ENCODE peak calls at places on chromosomes 1 and 21, in eight cellular contexts. X is tibial artery; W is stimulated activated CD8-positive, alpha-beta memory T cell treated with anti-CD3 and anti-CD28 coated beads, Interleukin-7, amount 100 ng/mL, for 1 hour; E is activated CD4-positive, alpha-beta T cell treated with anti-CD3 and anti-CD28 coated beads, Interleukin-2, amount 10 ng/mL, durations not matched to agents 7 days and 5 days; R is LoVo; V is left ventricle myocardium inferior; D is RPMI7951; M is hepatic stellate cell. Z is an unnamed sample.

GRCh38 chr1:222357252-222357651 is 190.7 kb downstream of the HHIPL2 start:
- DNase-seq in X (no peak), D (no peak), V (no peak), W (no peak), M (no peak), R (no peak), E (no peak), Z (no peak)

GRCh38 chr1:66940968-66941367 is 16.2 kb downstream of the MIER1 start:
- DNase-seq in R (no peak), W (no peak), M (no peak), V (no peak), D (no peak), E (no peak), X (no peak), Z (no peak)

GRCh38 chr1:226674892-226675719 is 64.0 kb downstream of the ITPKB start:
- DNase-seq in X (peak; percentile 76), D (no peak), R (no peak), M (no peak), E (peak; percentile 90), V (peak; percentile 49), W (peak; percentile 61), Z (no peak)

GRCh38 chr1:172146149-172146850 is 274.2 kb upstream of the C1orf105 start:
- DNase-seq in M (no peak), X (no peak), W (no peak), D (no peak), V (no peak), E (no peak), R (no peak), Z (no peak)

GRCh38 chr1:3742439-3743298 is 9.6 kb upstream of the CCDC27 start:
- DNase-seq in D (no peak), V (no peak), E (no peak), W (no peak), M (no peak), R (no peak), X (no peak), Z (no peak)

GRCh38 chr1:41504126-41505035 is 19.9 kb upstream of the EDN2 start:
- DNase-seq in X (no peak), R (peak; percentile 39), M (no peak), E (no peak), D (peak; percentile 49), V (no peak), W (no peak), Z (no peak)

GRCh38 chr1:228156518-228156875 is 6.8 kb downstream of the GJC2 start:
- DNase-seq in R (no peak), D (no peak), E (no peak), W (no peak), V (peak; percentile 9), X (peak; percentile 58), M (no peak), Z (no peak)

GRCh38 chr1:221487781-221488520 is 253.9 kb downstream of the DUSP10 start:
- DNase-seq in E (no peak), R (no peak), D (peak; percentile 83), V (no peak), M (peak; percentile 38), W (no peak), X (no peak), Z (no peak)

GRCh38 chr1:70083519-70083918 is 121.9 kb downstream of the LRRC40 start:
- DNase-seq in X (no peak), M (no peak), W (no peak), V (no peak), E (no peak), D (no peak), R (no peak), Z (no peak)

GRCh38 chr1:43861337-43861736 is 72.3 kb upstream of the ARTN start:
- DNase-seq in X (no peak), M (no peak), R (no peak), E (no peak), W (no peak), V (no peak), D (no peak), Z (no peak)

GRCh38 chr1:109530457-109531204 is 9.0 kb upstream of the GPR61 start:
- DNase-seq in V (no peak), R (no peak), E (no peak), X (no peak), D (no peak), M (no peak), W (no peak), Z (no peak)

GRCh38 chr1:154936416-154937050 is at the start of gene PMVK:
- DNase-seq in R (peak; percentile 93), W (peak; percentile 89), V (peak; percentile 95), X (peak; percentile 97), M (peak; percentile 98), E (peak; percentile 97), D (peak; percentile 93), Z (peak; percentile 87)

GRCh38 chr1:41612953-41613352 is 128.5 kb upstream of the EDN2 start:
- DNase-seq in V (no peak), E (no peak), M (no peak), D (no peak), W (no peak), R (no peak), X (peak; percentile 69), Z (no peak)

GRCh38 chr1:201013991-201014815 is 9.3 kb downstream of the KIF21B start:
- DNase-seq in W (no peak), E (no peak), R (no peak), M (no peak), D (no peak), X (no peak), V (no peak), Z (no peak)

GRCh38 chr1:55316494-55316893 is 101.3 kb upstream of the USP24 start:
- DNase-seq in X (no peak), M (no peak), W (no peak), D (no peak), R (no peak), V (no peak), E (no peak), Z (no peak)

GRCh38 chr1:52636701-52637695 is 4.0 kb downstream of the SHISAL2A start:
- DNase-seq in X (no peak), R (no peak), W (peak; percentile 47), M (no peak), V (no peak), E (peak; percentile 82), D (peak; percentile 4), Z (no peak)

GRCh38 chr1:215958836-215959235 is 391.7 kb downstream of the KCTD3 start:
- DNase-seq in W (no peak), E (no peak), D (no peak), R (no peak), V (no peak), X (no peak), M (no peak), Z (no peak)

GRCh38 chr21:31873275-31873695 is 465 bp downstream of the HUNK start:
- DNase-seq in D (no peak), X (no peak), V (no peak), R (no peak), M (no peak), E (no peak), W (no peak), Z (no peak)

GRCh38 chr1:4165901-4166300 is 265.8 kb upstream of the C1orf174 start:
- DNase-seq in E (no peak), R (no peak), X (no peak), D (no peak), M (no peak), W (no peak), V (no peak), Z (no peak)

GRCh38 chr1:205907794-205908193 is 35.5 kb downstream of the SLC26A9 start:
- DNase-seq in W (no peak), E (no peak), M (no peak), R (no peak), X (no peak), D (peak; percentile 34), V (no peak), Z (peak; percentile 47)

GRCh38 chr1:6207921-6208320 is 2.0 kb downstream of the RNF207 start:
- DNase-seq in M (no peak), W (no peak), V (no peak), D (no peak), X (no peak), R (no peak), E (no peak), Z (no peak)

GRCh38 chr21:46142581-46143473 is 12.6 kb downstream of the FTCD start:
- DNase-seq in V (no peak), R (no peak), E (no peak), D (no peak), W (no peak), M (no peak), X (peak; percentile 56), Z (no peak)

GRCh38 chr1:182998482-182998881 is 24.7 kb upstream of the LAMC1 start:
- DNase-seq in E (no peak), M (no peak), D (no peak), R (no peak), V (no peak), W (no peak), X (no peak), Z (no peak)

Z was measured in HAP-1.